ENCODE peak calls at places on chromosomes 5 and 9, in five cellular contexts. H is AML-193; J is HepG2; P is activated naive CD4-positive, alpha-beta T cell treated with anti-CD3 and anti-CD28 coated beads, Interleukin-2, amount 10 ng/mL, durations not matched to agents 7 days and 5 days; Q is hepatic stellate cell. N is an unnamed sample.

GRCh38 chr9:77956555-77956954 is 75.1 kb downstream of the GNAQ start:
- DNase-seq in H (no peak), J (no peak), Q (no peak), P (no peak), N (no peak)

GRCh38 chr9:20209421-20210340 is 412.6 kb downstream of the MLLT3 start:
- DNase-seq in Q (no peak), J (no peak), P (peak), H (no peak), N (no peak)

GRCh38 chr9:38680827-38681226 is 39.1 kb downstream of the FAM240B start:
- DNase-seq in H (no peak), P (no peak), Q (no peak), J (no peak), N (no peak)

GRCh38 chr9:120265791-120266190 is 314.2 kb downstream of the CDK5RAP2 start:
- DNase-seq in Q (no peak), P (no peak), H (no peak), J (no peak), N (peak)

GRCh38 chr5:111680737-111681413 is 76.1 kb downstream of the NREP start:
- DNase-seq in Q (peak), J (peak), H (no peak), P (no peak), N (peak)

GRCh38 chr5:155418960-155419579 is 405.5 kb downstream of the KIF4B start:
- DNase-seq in Q (no peak), H (no peak), J (peak), P (no peak), N (no peak)

GRCh38 chr5:68479524-68479923 is 264.0 kb downstream of the PIK3R1 start:
- DNase-seq in J (no peak), Q (no peak), P (no peak), H (no peak), N (no peak)

GRCh38 chr9:97807681-97808080 is 45.3 kb upstream of the FOXE1 start:
- DNase-seq in H (no peak), P (no peak), J (no peak), Q (no peak), N (no peak)

GRCh38 chr9:122228191-122228905 is 409 bp downstream of the LHX6 start:
- DNase-seq in J (no peak), P (no peak), Q (no peak), H (no peak), N (peak)

GRCh38 chr5:37807902-37808301 is 31.9 kb downstream of the GDNF start:
- DNase-seq in Q (no peak), P (no peak), J (no peak), H (no peak), N (no peak)

GRCh38 chr9:119697996-119698395 is 328.8 kb upstream of the BRINP1 start:
- DNase-seq in Q (no peak), H (no peak), J (no peak), P (no peak), N (no peak)

GRCh38 chr5:44389410-44389879 is at the start of gene FGF10:
- DNase-seq in H (no peak), P (no peak), Q (peak), J (no peak), N (peak)

N was measured in MG63.